ENCODE peak calls at places on chromosomes 13 and 19, in four cellular contexts. P, O, R and N are unnamed samples. For H3K4me1, the result is how much of the 10 kb centered on the place peaks cover.

GRCh38 chr19:6717036-6717435 is 3.4 kb downstream of the C3 start:
- DNase-seq in P (peak), O (no peak), R (peak), N (no peak)

GRCh38 chr19:35120492-35120891 is 4.9 kb downstream of the FXYD3 start:
- DNase-seq in P (no peak), O (no peak), R (no peak), N (peak)

GRCh38 chr19:29812080-29812880 is 489 bp downstream of the CCNE1 start:
- DNase-seq in P (no peak), O (no peak), R (no peak), N (no peak)

GRCh38 chr19:47421244-47421786 is 2.0 kb upstream of the MEIS3 start:
- DNase-seq in P (no peak), O (no peak), R (no peak), N (no peak)

GRCh38 chr13:110338441-110339101 is 31.5 kb downstream of the COL4A2 start:
- DNase-seq in P (peak), O (no peak), R (no peak), N (peak)

GRCh38 chr13:31011193-31011860 is 78.9 kb downstream of the TEX26 start:
- DNase-seq in P (peak), O (no peak), R (no peak), N (no peak)

GRCh38 chr13:43652751-43653150 is 134.0 kb downstream of the ENOX1 start:
- DNase-seq in P (no peak), O (no peak), R (no peak), N (no peak)

GRCh38 chr13:46675016-46675415 is 121.9 kb downstream of the ESD start:
- DNase-seq in P (no peak), O (no peak), R (no peak), N (no peak)

GRCh38 chr19:14383898-14384669 is 2.8 kb downstream of the ADGRE5 start:
- DNase-seq in P (peak), O (no peak), R (no peak), N (peak)

GRCh38 chr13:105721056-105721455 is 814.4 kb downstream of the EFNB2 start:
- DNase-seq in P (no peak), O (no peak), R (no peak), N (no peak)

GRCh38 chr13:24386816-24387708 is 77.7 kb downstream of the C1QTNF9 start:
- DNase-seq in P (no peak), O (no peak), R (no peak), N (no peak)

GRCh38 chr13:99374994-99375805 is 68.0 kb upstream of the GPR183 start:
- DNase-seq in P (no peak), O (no peak), R (no peak), N (no peak)

GRCh38 chr19:35260694-35261304 is 8.0 kb upstream of the USF2 start:
- DNase-seq in P (no peak), O (no peak), R (no peak), N (no peak)

GRCh38 chr19:39193785-39194184 is 3.0 kb upstream of the NCCRP1 start:
- DNase-seq in P (no peak), O (no peak), R (no peak), N (no peak)

GRCh38 chr13:113122571-113123225 is at the start of gene F10:
- DNase-seq in P (peak), O (no peak), R (peak), N (peak)

GRCh38 chr19:39397360-39398296 is 6.5 kb downstream of the MED29 start:
- DNase-seq in P (peak), O (no peak), R (peak), N (peak)

GRCh38 chr13:105773887-105774538 is 761.4 kb downstream of the EFNB2 start:
- DNase-seq in P (peak), O (no peak), R (no peak), N (peak)

GRCh38 chr13:113941571-113942191 is 32.2 kb downstream of the C13orf46 start:
- DNase-seq in P (peak), O (no peak), R (no peak), N (no peak)

GRCh38 chr13:27549406-27549981 is 70.8 kb downstream of the LNX2 start:
- DNase-seq in P (no peak), O (no peak), R (no peak), N (no peak)

GRCh38 chr13:45826741-45827140 is 24.8 kb downstream of the SIAH3 start:
- DNase-seq in P (no peak), O (no peak), R (no peak), N (no peak)

GRCh38 chr19:5103061-5103701 is 134.3 kb downstream of the KDM4B start:
- DNase-seq in P (no peak), O (no peak), R (no peak), N (peak)

GRCh38 chr19:372306-372890 is 27.8 kb upstream of the MIER2 start:
- DNase-seq in P (no peak), O (no peak), R (no peak), N (peak)

GRCh38 chr19:14363203-14364097 is 17.8 kb upstream of the ADGRE5 start:
- DNase-seq in P (peak), O (peak), R (peak), N (peak)

GRCh38 chr19:58581227-58582141 is 8.3 kb upstream of the MZF1 start:
- DNase-seq in P (peak), O (peak), R (peak), N (peak)

GRCh38 chr13:24172071-24172470 is 11.6 kb downstream of the SPATA13 start:
- DNase-seq in P (no peak), O (no peak), R (no peak), N (no peak)

GRCh38 chr19:1182068-1182467 is 8.0 kb upstream of the SBNO2 start:
- DNase-seq in P (no peak), O (no peak), R (no peak), N (no peak)

GRCh38 chr19:543912-544608 is at the start of gene GZMM:
- DNase-seq in P (no peak), O (no peak), R (peak), N (no peak)

GRCh38 chr13:62387642-62388041 is 972.0 kb upstream of the PCDH20 start:
- DNase-seq in P (peak), O (no peak), R (no peak), N (peak)

GRCh38 chr13:77563110-77563509 is 27.6 kb downstream of the SCEL start:
- DNase-seq in P (no peak), O (no peak), R (no peak), N (peak)

GRCh38 chr13:44951184-44951583 is 38.1 kb downstream of the NUFIP1 start:
- DNase-seq in P (no peak), O (no peak), R (no peak), N (peak)

GRCh38 chr19:17235618-17236413 is 9.8 kb downstream of the OCEL1 start:
- DNase-seq in P (peak), O (no peak), R (peak), N (peak)

GRCh38 chr13:110561335-110562033 is at the start of gene RAB20:
- DNase-seq in P (peak), O (no peak), R (peak), N (peak)

GRCh38 chr13:35833031-35833430 is 298.2 kb downstream of the DCLK1 start:
- DNase-seq in P (no peak), O (no peak), R (no peak), N (no peak)

GRCh38 chr13:28885191-28885590 is 65.1 kb downstream of the MTUS2 start:
- DNase-seq in P (no peak), O (no peak), R (no peak), N (no peak)

GRCh38 chr19:41223431-41224234 is 4.6 kb downstream of the AXL start:
- DNase-seq in P (peak), O (peak), R (peak), N (peak)

DNA sequence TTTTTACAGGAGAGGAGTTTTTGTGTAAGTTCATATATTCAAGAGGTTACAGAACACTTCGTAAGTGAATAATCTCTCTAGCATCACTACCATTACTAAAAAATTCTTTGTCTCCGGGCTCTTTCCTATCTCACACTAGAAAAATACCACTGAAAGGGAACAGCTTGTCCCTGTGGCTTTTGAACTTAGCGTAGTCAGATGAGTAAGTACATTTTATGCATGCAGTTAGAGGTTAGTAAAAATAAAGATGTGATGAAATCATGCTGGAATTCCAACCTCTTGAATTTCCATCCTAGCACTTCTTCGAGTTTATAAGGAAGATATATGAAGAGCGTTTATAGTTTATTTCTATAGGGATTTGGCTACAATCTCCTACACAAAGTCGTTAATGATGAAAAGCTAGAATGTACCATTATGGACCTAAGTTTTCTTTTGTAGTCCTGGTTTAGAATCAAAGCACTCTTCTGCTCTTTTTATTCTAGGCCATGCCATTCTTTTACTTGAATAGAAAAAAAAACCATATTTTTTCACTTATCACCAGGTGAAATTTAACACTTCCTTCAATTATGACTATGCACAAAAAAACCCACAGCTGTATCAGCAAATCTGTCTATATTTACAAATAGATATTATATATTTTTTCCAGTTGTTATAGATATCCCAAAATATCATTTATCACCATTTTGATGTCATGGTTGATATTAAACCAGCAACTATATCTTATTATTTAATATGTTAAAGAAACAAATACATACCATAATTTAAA is 139.9 kb upstream of the PCDH9 start:
- DNase-seq in P (peak), O (no peak), R (no peak), N (peak)
- H3K56ac ChIP-seq in P (no peak), O (no peak), R (no peak), N (no peak)

DNA sequence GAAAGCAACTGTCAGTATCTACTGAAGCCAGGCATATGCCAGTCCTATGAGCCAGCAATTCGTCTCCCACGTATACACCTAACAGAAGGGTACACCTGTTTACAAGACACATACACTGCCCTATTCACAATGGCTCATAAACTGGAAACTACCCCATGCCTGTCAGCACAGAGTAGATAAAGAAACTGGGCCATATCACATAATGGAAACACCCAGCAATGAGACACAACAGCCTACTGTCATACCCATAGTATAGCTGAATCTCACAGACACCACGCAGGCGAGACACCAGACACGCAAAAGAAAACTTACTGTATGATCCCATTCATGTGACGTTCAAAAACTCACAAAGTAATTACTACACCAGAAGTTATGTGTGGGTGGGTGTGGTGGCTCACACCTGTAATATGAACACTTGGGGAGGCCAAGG is 15.7 kb downstream of the NOSIP start:
- DNase-seq in P (no peak), O (no peak), R (no peak), N (no peak)
- H3K4me1 ChIP-seq in P (under half), O (under half), R (under half), N (under half)

GRCh38 chr13:26513931-26514330 is 43.6 kb upstream of the WASF3 start:
- DNase-seq in P (no peak), O (no peak), R (no peak), N (no peak)

GRCh38 chr13:26518433-26519084 is 38.9 kb upstream of the WASF3 start:
- DNase-seq in P (peak), O (no peak), R (no peak), N (no peak)

GRCh38 chr13:26517931-26518330 is 39.6 kb upstream of the WASF3 start:
- DNase-seq in P (no peak), O (no peak), R (no peak), N (no peak)

DNA sequence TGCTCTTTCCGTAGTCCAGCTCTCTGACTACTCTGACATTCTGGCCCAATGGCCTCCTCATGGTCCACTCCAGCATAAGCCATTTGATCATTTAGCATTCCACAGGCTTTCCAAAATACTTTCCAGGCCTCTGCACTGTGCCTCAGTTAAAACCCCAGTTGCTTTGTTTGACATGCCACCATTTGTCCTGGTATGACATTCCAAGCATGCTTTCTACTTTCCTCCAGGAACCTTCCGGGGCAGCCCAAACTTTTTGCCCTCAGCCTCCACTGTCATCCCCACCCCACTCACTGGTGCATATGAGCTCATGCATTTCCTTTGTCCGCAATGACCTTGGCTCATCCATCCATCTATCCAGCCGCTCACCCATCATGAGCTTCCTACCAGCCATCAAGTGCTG is 41.8 kb upstream of the WASF3 start:
- DNase-seq in P (peak), O (no peak), R (no peak), N (no peak)
- H3K56ac ChIP-seq in P (no peak), O (no peak), R (no peak), N (no peak)

GRCh38 chr13:33545492-33545891 is 259.9 kb upstream of the STARD13 start:
- DNase-seq in P (no peak), O (no peak), R (no peak), N (no peak)

GRCh38 chr13:33544308-33544707 is 258.8 kb upstream of the STARD13 start:
- DNase-seq in P (no peak), O (no peak), R (no peak), N (no peak)

GRCh38 chr13:33550885-33551284 is 265.3 kb upstream of the STARD13 start:
- DNase-seq in P (no peak), O (no peak), R (no peak), N (no peak)

GRCh38 chr13:33547035-33547434 is 261.5 kb upstream of the STARD13 start:
- DNase-seq in P (no peak), O (no peak), R (no peak), N (no peak)

GRCh38 chr13:33548065-33548464 is 262.5 kb upstream of the STARD13 start:
- DNase-seq in P (no peak), O (no peak), R (no peak), N (no peak)
- H3K4me1 ChIP-seq in P (under half), O (under half), R (under half), N (under half)

DNA sequence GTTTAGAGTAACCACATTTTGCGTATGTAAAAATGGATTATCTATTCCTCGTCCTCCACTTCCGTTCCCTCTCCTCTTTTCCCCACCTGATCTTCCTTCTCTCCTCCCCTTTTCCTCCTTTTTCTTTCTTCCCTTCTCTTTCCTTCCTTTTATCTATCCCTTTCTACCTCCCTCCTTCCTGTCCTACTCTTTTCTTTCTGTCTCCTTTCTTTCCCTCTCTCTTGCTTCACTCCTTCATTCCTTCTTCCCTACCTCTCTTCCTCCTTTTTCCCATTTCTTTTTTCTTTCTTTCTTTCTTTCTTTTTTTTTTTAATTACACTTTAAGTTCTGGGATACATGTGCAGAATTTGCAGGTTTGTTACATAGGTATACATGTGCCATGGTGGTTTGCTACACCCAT is 688.4 kb upstream of the GPC6 start:
- DNase-seq in P (no peak), O (no peak), R (no peak), N (no peak)
- H3K56ac ChIP-seq in P (no peak), O (no peak), R (no peak), N (no peak)

GRCh38 chr19:10431254-10431942 is 11.1 kb downstream of the PDE4A start:
- DNase-seq in P (peak), O (no peak), R (no peak), N (no peak)
- H3K4me1 ChIP-seq in P (under half), O (under half), R (under half), N (under half)

DNA sequence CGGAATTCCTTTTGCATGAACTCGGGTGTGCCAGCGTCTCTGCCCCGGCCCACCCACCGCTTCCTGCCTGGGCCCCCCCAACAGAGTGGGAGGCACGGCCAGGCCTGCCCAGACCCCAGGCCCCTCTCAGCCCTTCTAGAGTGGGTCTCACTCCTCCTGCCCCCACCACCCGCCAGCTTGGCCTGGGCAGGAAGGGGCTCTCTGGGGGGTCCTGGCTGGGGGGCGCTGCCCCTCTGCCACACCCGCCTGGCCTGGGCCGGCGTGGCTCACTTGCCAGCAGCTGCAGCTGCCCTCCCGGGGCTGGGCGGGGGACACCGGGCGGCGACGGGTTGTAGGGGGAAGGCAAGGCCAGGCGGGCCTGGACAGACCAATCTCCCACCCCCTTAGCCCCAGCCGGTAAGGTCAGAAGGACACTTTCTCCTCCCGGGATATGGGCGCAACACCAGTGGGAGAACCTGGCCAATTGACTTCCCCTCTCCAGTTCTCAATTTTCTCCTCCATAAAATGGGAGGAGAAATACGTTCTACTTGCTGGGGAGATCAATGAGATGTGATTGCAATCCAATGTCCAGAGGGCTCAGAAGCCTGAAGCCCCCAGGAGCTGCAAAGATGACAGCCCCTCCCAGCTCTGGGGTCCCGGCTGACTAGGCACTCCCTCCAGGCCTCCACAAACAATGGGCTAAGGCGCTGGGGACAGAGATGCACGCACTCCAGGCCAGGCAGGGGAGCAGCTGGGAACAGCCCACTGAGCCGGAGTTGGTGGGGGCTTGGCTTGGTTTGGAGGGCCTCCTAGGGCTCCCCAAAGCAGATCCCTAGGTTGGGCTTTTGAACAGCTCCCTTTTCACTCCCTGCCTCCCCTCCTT is 2.4 kb downstream of the CRLF1 start:
- DNase-seq in P (no peak), O (no peak), R (no peak), N (no peak)
- H3K56ac ChIP-seq in P (peak), O (no peak), R (no peak), N (no peak)